ENCODE peak calls at places on chromosomes 4 and X, in four cellular contexts. J is fibroblast of mammary gland, Y is GM06990, Q is lower lobe of right lung. D is an unnamed sample.

GRCh38 chrX:10513974-10514373 is 106.4 kb downstream of the MID1 start:
- DNase-seq in J (no peak), Y (no peak), Q (no peak), D (no peak)

GRCh38 chr4:3062466-3062865 is 11.9 kb downstream of the HTT-AS start:
- DNase-seq in J (peak), Y (no peak), Q (no peak), D (no peak)

GRCh38 chr4:139223682-139224317 is 46.8 kb upstream of the ELF2 start:
- DNase-seq in J (peak), Y (no peak), Q (no peak), D (no peak)

GRCh38 chr4:137531951-137532868 is at the start of gene PCDH18:
- DNase-seq in J (peak), Y (no peak), Q (peak), D (no peak)

GRCh38 chrX:102959471-102959870 is 22.4 kb downstream of the RAB40AL start:
- DNase-seq in J (peak), Y (no peak), Q (no peak), D (no peak)

GRCh38 chr4:23333556-23333945 is 556.3 kb downstream of the PPARGC1A start:
- DNase-seq in J (peak), Y (no peak), Q (no peak), D (peak)

GRCh38 chr4:17072483-17072882 is 174.0 kb upstream of the LDB2 start:
- DNase-seq in J (no peak), Y (no peak), Q (no peak), D (no peak)

GRCh38 chr4:102843938-102844337 is 16.6 kb upstream of the UBE2D3 start:
- DNase-seq in J (no peak), Y (no peak), Q (no peak), D (no peak)

GRCh38 chr4:24768006-24768405 is 27.4 kb upstream of the SOD3 start:
- DNase-seq in J (no peak), Y (peak), Q (no peak), D (no peak)

GRCh38 chr4:145565328-145565727 is 53.9 kb upstream of the MMAA start:
- DNase-seq in J (peak), Y (no peak), Q (no peak), D (no peak)

GRCh38 chrX:141405878-141406492 is 163.7 kb upstream of the SPANXC start:
- DNase-seq in J (peak), Y (no peak), Q (no peak), D (no peak)

GRCh38 chr4:73735231-73735630 is 5.1 kb upstream of the CXCL8 start:
- DNase-seq in J (peak), Y (peak), Q (no peak), D (no peak)

GRCh38 chrX:45745479-45745878 is 544.8 kb upstream of the DIPK2B start:
- DNase-seq in J (peak), Y (no peak), Q (no peak), D (no peak)

DNA sequence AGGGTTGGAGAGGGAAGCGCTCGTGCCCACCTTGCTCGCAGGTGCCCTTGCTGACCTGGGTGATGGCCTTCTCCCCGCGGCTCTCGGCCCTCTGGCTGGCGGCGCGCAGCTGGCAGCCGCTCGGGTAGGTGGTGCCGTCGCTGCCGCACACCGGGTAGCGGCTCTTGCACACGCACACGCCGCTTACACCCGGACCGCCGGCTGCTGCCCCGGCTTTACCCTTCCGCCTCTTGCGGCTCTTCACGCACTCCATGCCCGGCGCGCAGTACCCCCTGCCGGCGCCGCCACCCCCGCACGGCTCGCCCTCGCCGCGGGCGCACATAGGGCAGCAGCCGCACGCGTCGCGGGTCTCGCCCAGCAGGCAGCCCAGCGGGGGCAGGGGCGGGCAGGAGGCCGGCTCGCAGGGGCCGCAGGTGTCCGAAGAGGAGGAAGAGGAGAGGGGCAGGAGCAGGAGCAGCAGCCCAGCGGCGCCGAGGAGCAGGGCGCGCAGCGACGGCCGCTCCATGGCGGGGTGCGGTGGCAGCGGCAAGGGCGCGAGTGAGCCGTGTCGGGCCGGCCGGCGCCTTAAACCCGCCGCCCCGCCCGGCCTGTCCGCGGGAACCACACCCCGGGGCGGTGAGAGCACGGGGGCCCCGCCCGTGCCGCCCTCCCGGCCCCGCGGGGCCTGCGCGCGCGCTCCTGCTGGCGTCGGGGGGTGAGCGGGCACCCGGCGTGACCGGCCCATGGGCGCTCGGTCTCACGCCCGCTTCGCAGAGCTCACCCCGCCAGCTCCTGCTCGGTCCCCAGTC is at the start of gene IGFBP7:
- DNase-seq in J (no peak), Y (peak), Q (peak), D (no peak)
- TF ChIP-seq CTCF in J (no peak), Y (no peak), Q (no peak), D (no peak)

GRCh38 chr4:51885371-51885770 is 42.4 kb downstream of the DCUN1D4 start:
- DNase-seq in J (peak), Y (no peak), Q (no peak), D (no peak)
- TF ChIP-seq CTCF in J (peak), Y (peak), Q (no peak), D (peak)

DNA sequence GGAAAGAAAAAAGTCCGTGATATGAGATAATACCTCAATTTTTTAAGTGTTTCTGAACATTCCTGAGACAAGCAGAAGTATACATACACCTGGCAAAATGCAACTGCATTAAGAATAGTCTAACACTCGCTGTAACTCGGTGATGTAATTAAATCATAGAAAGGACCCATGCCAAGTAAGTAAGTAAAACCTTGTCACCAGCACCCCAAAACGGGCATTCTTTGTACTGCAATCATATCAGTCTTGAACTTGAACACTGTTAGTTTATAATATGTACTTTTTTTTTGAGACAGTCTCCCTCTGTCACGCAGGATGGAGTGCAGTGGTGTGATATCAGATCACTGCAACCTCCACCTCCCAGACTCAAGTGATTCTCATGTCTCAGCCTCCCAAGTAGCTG is 47.4 kb downstream of the SMIM14 start:
- DNase-seq in J (peak), Y (no peak), Q (no peak), D (no peak)
- TF ChIP-seq CTCF in J (peak), Y (no peak), Q (no peak), D (no peak)

GRCh38 chrX:110003167-110004156 is 548 bp downstream of the TMEM164 start:
- DNase-seq in J (peak), Y (peak), Q (peak), D (no peak)

GRCh38 chrX:110004210-110004609 is 1.3 kb downstream of the TMEM164 start:
- DNase-seq in J (no peak), Y (no peak), Q (peak), D (no peak)

GRCh38 chrX:110000854-110001701 is 1.8 kb upstream of the TMEM164 start:
- DNase-seq in J (no peak), Y (no peak), Q (no peak), D (no peak)

GRCh38 chrX:110001702-110002299 is 1.1 kb upstream of the TMEM164 start:
- DNase-seq in J (no peak), Y (no peak), Q (no peak), D (no peak)

GRCh38 chrX:110002300-110003166 is at the start of gene TMEM164:
- DNase-seq in J (peak), Y (peak), Q (peak), D (peak)
- TF ChIP-seq CTCF in J (no peak), Y (no peak), Q (no peak), D (no peak)

GRCh38 chr4:15779336-15779735 is 1.2 kb downstream of the CD38 start:
- DNase-seq in J (peak), Y (no peak), Q (peak), D (no peak)
- TF ChIP-seq CTCF in J (peak), Y (peak), Q (peak), D (no peak)

GRCh38 chrX:38304010-38304409 is 23.3 kb downstream of the RPGR start:
- DNase-seq in J (peak), Y (no peak), Q (no peak), D (no peak)
- TF ChIP-seq CTCF in J (peak), Y (peak), Q (no peak), D (no peak)

GRCh38 chrX:48927125-48927524 is 8.3 kb upstream of the PIM2 start:
- DNase-seq in J (no peak), Y (no peak), Q (no peak), D (no peak)

GRCh38 chrX:48923771-48924170 is 4.9 kb upstream of the PIM2 start:
- DNase-seq in J (no peak), Y (no peak), Q (no peak), D (no peak)

GRCh38 chrX:48920713-48921104 is 1.9 kb upstream of the PIM2 start:
- DNase-seq in J (no peak), Y (no peak), Q (no peak), D (no peak)

GRCh38 chrX:48927736-48928382 is 9.0 kb upstream of the PIM2 start:
- DNase-seq in J (no peak), Y (no peak), Q (no peak), D (no peak)

DNA sequence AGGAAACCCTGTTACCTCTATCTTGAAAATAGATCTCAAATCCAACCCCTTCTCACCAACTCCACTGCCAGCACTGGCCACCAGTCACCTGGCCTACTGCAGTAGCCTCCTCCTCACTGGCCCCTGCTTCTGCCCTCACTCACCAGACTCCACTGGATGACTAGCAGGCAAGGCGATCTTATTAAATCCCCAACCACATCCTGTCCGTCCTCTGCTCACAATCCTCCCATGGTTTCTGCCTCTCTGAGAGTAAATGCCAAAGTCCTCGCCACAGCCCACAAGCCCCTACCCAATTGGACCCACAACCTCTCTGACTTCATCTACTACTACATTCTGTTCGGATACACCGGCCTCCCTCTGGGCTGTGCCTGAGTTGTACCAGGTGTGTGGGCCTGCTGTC is 5.4 kb upstream of the PIM2 start:
- DNase-seq in J (no peak), Y (no peak), Q (no peak), D (no peak)
- TF ChIP-seq CTCF in J (no peak), Y (no peak), Q (no peak), D (no peak)

DNA sequence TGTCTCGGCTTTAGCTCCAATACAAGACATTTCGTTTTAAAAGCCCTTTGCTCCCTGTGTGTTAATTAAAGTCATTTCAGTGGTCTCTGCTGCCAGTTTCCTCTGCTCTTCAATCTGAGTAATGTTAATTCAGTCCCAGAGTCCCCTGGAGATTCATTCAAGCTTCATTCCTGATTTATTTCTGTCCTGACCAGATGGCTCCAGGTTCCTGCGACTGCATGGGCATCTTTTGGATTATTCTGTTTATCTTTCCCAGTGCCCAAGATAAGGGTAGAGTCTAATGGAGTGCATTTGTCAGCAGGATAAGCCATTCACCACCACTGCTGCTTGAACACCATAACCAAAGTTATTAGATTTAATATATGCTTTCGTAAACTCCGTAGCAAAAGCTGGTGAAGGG is 6.2 kb upstream of the PAGE1 start:
- DNase-seq in J (no peak), Y (no peak), Q (no peak), D (no peak)
- TF ChIP-seq CTCF in J (no peak), Y (no peak), Q (no peak), D (no peak)